ENCODE peak calls at places on chromosomes 16 and 17, in four cellular contexts. One of them, this sample, is unnamed.

GRCh38 chr16:68406458-68407041 is 41.8 kb downstream of the SMPD3 start:
- DNase-seq in HFFc6: peak; percentile 64
- DNase-seq in neural progenitor cell: no peak
- DNase-seq in progenitor cell of endocrine pancreas: no peak
- DNase-seq in this sample: peak; percentile 40

GRCh38 chr16:4273858-4274291 is 1.1 kb upstream of the TFAP4 start:
- DNase-seq in progenitor cell of endocrine pancreas: no peak
- DNase-seq in HFFc6: peak; percentile 19
- DNase-seq in neural progenitor cell: peak; percentile 76
- DNase-seq in this sample: no peak

GRCh38 chr17:16013943-16014407 is 14.4 kb downstream of the TTC19 start:
- DNase-seq in progenitor cell of endocrine pancreas: no peak
- DNase-seq in HFFc6: peak; percentile 67
- DNase-seq in neural progenitor cell: peak; percentile 24
- DNase-seq in this sample: peak; percentile 21

GRCh38 chr17:61285483-61286320 is 113.9 kb upstream of the TBX2 start:
- DNase-seq in neural progenitor cell: peak; percentile 57
- DNase-seq in progenitor cell of endocrine pancreas: no peak
- DNase-seq in HFFc6: peak; percentile 84
- DNase-seq in this sample: peak; percentile 95

GRCh38 chr17:7001562-7001961 is 5.7 kb downstream of the ALOX12 start:
- DNase-seq in neural progenitor cell: peak; percentile 52
- DNase-seq in progenitor cell of endocrine pancreas: no peak
- DNase-seq in HFFc6: no peak
- DNase-seq in this sample: no peak

GRCh38 chr17:64499805-64500486 is 3.1 kb upstream of the POLG2 start:
- DNase-seq in neural progenitor cell: no peak
- DNase-seq in HFFc6: no peak
- DNase-seq in progenitor cell of endocrine pancreas: no peak
- DNase-seq in this sample: no peak

GRCh38 chr16:88556294-88556988 is 13.8 kb upstream of the ZC3H18 start:
- DNase-seq in neural progenitor cell: no peak
- DNase-seq in HFFc6: no peak
- DNase-seq in progenitor cell of endocrine pancreas: no peak
- DNase-seq in this sample: no peak

GRCh38 chr16:15849209-15849981 is 7.4 kb downstream of the MYH11 start:
- DNase-seq in neural progenitor cell: no peak
- DNase-seq in progenitor cell of endocrine pancreas: no peak
- DNase-seq in HFFc6: no peak
- DNase-seq in this sample: no peak

GRCh38 chr16:19242987-19243386 is 42.5 kb upstream of the CLEC19A start:
- DNase-seq in neural progenitor cell: no peak
- DNase-seq in progenitor cell of endocrine pancreas: no peak
- DNase-seq in HFFc6: no peak
- DNase-seq in this sample: no peak

GRCh38 chr16:1532081-1532760 is 1.2 kb upstream of the TMEM204 start:
- DNase-seq in progenitor cell of endocrine pancreas: no peak
- DNase-seq in HFFc6: peak; percentile 3
- DNase-seq in neural progenitor cell: no peak
- DNase-seq in this sample: no peak

GRCh38 chr17:74329378-74329777 is 3.4 kb downstream of the KIF19 start:
- DNase-seq in neural progenitor cell: no peak
- DNase-seq in progenitor cell of endocrine pancreas: no peak
- DNase-seq in HFFc6: no peak
- DNase-seq in this sample: no peak

GRCh38 chr16:47574091-47575054 is 113.2 kb downstream of the PHKB start:
- DNase-seq in progenitor cell of endocrine pancreas: no peak
- DNase-seq in HFFc6: no peak
- DNase-seq in neural progenitor cell: peak; percentile 5
- DNase-seq in this sample: no peak

GRCh38 chr17:77365584-77366186 is 224.9 kb downstream of the SEC14L1 start:
- DNase-seq in neural progenitor cell: no peak
- DNase-seq in progenitor cell of endocrine pancreas: no peak
- DNase-seq in HFFc6: peak; percentile 83
- DNase-seq in this sample: no peak

GRCh38 chr16:10846213-10846998 is 27.8 kb upstream of the TVP23A start:
- DNase-seq in HFFc6: no peak
- DNase-seq in progenitor cell of endocrine pancreas: no peak
- DNase-seq in neural progenitor cell: no peak
- DNase-seq in this sample: no peak

GRCh38 chr16:78543066-78543465 is 443.6 kb downstream of the WWOX start:
- DNase-seq in neural progenitor cell: no peak
- DNase-seq in progenitor cell of endocrine pancreas: no peak
- DNase-seq in HFFc6: no peak
- DNase-seq in this sample: no peak

GRCh38 chr16:23317266-23317661 is 15.2 kb downstream of the SCNN1B start:
- DNase-seq in HFFc6: no peak
- DNase-seq in neural progenitor cell: no peak
- DNase-seq in progenitor cell of endocrine pancreas: no peak
- DNase-seq in this sample: no peak

GRCh38 chr16:10611825-10612342 is 31.5 kb upstream of the EMP2 start:
- DNase-seq in neural progenitor cell: peak; percentile 33
- DNase-seq in progenitor cell of endocrine pancreas: no peak
- DNase-seq in HFFc6: no peak
- DNase-seq in this sample: no peak

GRCh38 chr17:75832652-75833400 is 11.4 kb downstream of the UNC13D start:
- DNase-seq in HFFc6: no peak
- DNase-seq in progenitor cell of endocrine pancreas: no peak
- DNase-seq in neural progenitor cell: no peak
- DNase-seq in this sample: no peak

GRCh38 chr16:68282064-68282452 is 17.7 kb downstream of the SLC7A6 start:
- DNase-seq in progenitor cell of endocrine pancreas: no peak
- DNase-seq in HFFc6: no peak
- DNase-seq in neural progenitor cell: no peak
- DNase-seq in this sample: no peak

GRCh38 chr17:28760987-28761562 is 17.3 kb downstream of the TRAF4 start:
- DNase-seq in neural progenitor cell: peak; percentile 64
- DNase-seq in HFFc6: peak; percentile 57
- DNase-seq in progenitor cell of endocrine pancreas: no peak
- DNase-seq in this sample: peak; percentile 10

GRCh38 chr17:78672880-78673371 is 95.7 kb upstream of the DNAH17 start:
- DNase-seq in HFFc6: no peak
- DNase-seq in neural progenitor cell: no peak
- DNase-seq in progenitor cell of endocrine pancreas: no peak
- DNase-seq in this sample: no peak

GRCh38 chr16:14121872-14122271 is 50.8 kb downstream of the MRTFB start:
- DNase-seq in neural progenitor cell: no peak
- DNase-seq in progenitor cell of endocrine pancreas: no peak
- DNase-seq in HFFc6: no peak
- DNase-seq in this sample: no peak
- TF ChIP-seq CTCF in neural progenitor cell: no peak
- TF ChIP-seq CTCF in progenitor cell of endocrine pancreas: no peak
- TF ChIP-seq CTCF in HFFc6: no peak
- TF ChIP-seq CTCF in this sample: no peak

GRCh38 chr17:71269201-71269600 is 851.6 kb upstream of the SOX9 start:
- DNase-seq in neural progenitor cell: no peak
- DNase-seq in progenitor cell of endocrine pancreas: no peak
- DNase-seq in HFFc6: no peak
- DNase-seq in this sample: no peak

GRCh38 chr17:71273451-71273850 is 847.4 kb upstream of the SOX9 start:
- DNase-seq in neural progenitor cell: no peak
- DNase-seq in progenitor cell of endocrine pancreas: no peak
- DNase-seq in HFFc6: no peak
- DNase-seq in this sample: peak; percentile 23

GRCh38 chr17:71267668-71268067 is 853.2 kb upstream of the SOX9 start:
- DNase-seq in progenitor cell of endocrine pancreas: no peak
- DNase-seq in neural progenitor cell: no peak
- DNase-seq in HFFc6: no peak
- DNase-seq in this sample: no peak
- TF ChIP-seq CTCF in progenitor cell of endocrine pancreas: no peak
- TF ChIP-seq CTCF in neural progenitor cell: no peak
- TF ChIP-seq CTCF in HFFc6: no peak
- TF ChIP-seq CTCF in this sample: no peak

DNA sequence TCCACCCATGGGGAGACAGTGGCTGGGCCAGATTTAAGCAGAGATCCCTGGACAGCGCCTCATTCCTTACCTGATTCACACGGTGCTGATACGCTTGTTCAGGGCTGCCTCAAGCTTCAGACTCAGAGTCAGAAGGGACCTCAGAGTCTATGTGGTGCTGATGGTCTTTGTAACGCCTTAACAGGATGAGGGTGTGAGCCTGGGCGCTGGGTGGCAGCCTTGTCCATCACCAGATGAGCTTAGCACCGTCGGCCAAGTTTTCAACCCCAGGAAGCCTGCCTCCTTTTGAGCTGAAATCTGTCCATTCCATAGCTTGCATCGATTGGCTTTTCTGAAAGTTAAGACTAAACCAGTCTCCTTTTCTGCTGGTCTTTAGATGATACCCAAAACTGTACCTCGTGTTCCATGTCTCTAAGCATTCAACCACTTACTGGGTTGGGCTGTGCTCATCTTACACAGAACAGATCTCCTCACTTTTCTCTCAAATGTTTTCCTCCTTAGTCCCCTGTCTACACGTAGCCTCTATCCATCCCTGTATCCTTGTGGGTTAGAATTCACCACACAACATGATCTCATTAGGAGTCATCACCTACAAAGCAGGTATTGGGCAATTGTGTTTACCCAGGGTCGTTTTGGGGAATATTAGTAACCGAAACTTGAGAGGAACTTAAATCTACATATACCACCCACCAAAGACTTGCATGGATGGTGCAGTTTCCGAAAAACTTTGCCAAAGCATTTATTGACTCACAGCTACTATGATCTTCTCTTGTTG is 573.4 kb downstream of the CDH13 start:
- DNase-seq in neural progenitor cell: peak; percentile 43
- DNase-seq in progenitor cell of endocrine pancreas: no peak
- DNase-seq in HFFc6: no peak
- DNase-seq in this sample: no peak
- TF ChIP-seq CTCF in neural progenitor cell: peak; percentile 27
- TF ChIP-seq CTCF in progenitor cell of endocrine pancreas: peak; percentile 25
- TF ChIP-seq CTCF in HFFc6: no peak
- TF ChIP-seq CTCF in this sample: no peak

GRCh38 chr16:25832288-25832687 is 140.5 kb downstream of the HS3ST4 start:
- DNase-seq in progenitor cell of endocrine pancreas: no peak
- DNase-seq in HFFc6: no peak
- DNase-seq in neural progenitor cell: no peak
- DNase-seq in this sample: no peak
- TF ChIP-seq CTCF in progenitor cell of endocrine pancreas: no peak
- TF ChIP-seq CTCF in HFFc6: no peak
- TF ChIP-seq CTCF in neural progenitor cell: no peak
- TF ChIP-seq CTCF in this sample: no peak

GRCh38 chr16:66696669-66697630 is at the start of gene CMTM4:
- DNase-seq in progenitor cell of endocrine pancreas: peak; percentile 79
- DNase-seq in HFFc6: peak; percentile 76
- DNase-seq in neural progenitor cell: peak; percentile 97
- DNase-seq in this sample: peak; percentile 29
- TF ChIP-seq CTCF in progenitor cell of endocrine pancreas: peak; percentile 37
- TF ChIP-seq CTCF in HFFc6: peak; percentile 33
- TF ChIP-seq CTCF in neural progenitor cell: peak; percentile 42
- TF ChIP-seq CTCF in this sample: no peak

DNA sequence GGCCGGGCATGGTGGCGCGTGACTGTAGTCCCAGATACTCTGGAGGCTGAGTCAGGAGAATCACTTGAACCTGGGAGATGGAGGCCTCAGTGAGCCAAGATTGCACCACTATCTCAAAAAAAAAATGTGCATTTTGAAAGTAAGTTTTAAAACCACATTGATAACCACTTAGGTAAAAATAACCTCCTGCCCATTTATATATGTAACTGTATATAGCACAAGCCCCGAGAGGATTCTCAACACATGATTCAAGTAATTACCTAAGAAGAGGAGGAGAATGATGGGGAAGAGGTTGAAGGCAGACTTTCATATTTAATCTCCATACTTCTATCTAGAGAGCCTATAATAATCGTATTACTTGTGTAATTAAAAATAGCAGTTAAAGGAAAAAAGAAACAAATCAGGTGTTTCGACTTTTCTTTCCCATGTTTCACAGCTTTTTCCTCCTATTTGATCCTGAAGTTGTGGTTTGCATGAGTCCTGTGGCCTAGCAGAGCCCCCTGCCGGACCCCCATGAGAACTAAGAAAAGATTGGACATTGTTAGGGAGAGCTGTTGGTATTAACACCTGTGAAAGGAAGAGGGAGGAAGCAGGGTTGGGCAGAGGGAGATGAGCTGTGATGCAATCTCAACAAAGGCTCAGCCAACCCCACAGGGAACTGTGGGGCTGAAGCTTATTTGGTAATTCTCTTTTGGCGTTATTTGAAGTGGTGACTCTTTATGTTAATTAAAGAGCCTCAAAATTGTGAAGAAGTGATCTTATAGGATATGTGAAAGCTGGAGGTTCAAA is 22.1 kb downstream of the PMFBP1 start:
- DNase-seq in progenitor cell of endocrine pancreas: no peak
- DNase-seq in neural progenitor cell: peak; percentile 46
- DNase-seq in HFFc6: no peak
- DNase-seq in this sample: no peak
- TF ChIP-seq CTCF in progenitor cell of endocrine pancreas: peak; percentile 34
- TF ChIP-seq CTCF in neural progenitor cell: peak; percentile 59
- TF ChIP-seq CTCF in HFFc6: no peak
- TF ChIP-seq CTCF in this sample: no peak

GRCh38 chr17:49859991-49860953 is 12.4 kb upstream of the TAC4 start:
- DNase-seq in neural progenitor cell: peak; percentile 38
- DNase-seq in progenitor cell of endocrine pancreas: no peak
- DNase-seq in HFFc6: no peak
- DNase-seq in this sample: no peak
- TF ChIP-seq CTCF in neural progenitor cell: peak; percentile 25
- TF ChIP-seq CTCF in progenitor cell of endocrine pancreas: peak; percentile 31
- TF ChIP-seq CTCF in HFFc6: no peak
- TF ChIP-seq CTCF in this sample: no peak

This sample was measured in AG09309.